ENCODE peak calls at places on chromosomes 11 and 22, in six cellular contexts. One of them, this sample, is unnamed.

GRCh38 chr11:30000986-30001385 is 15.8 kb downstream of the KCNA4 start:
- DNase-seq in CMK: no peak
- DNase-seq in naive thymus-derived CD8-positive, alpha-beta T cell: no peak
- DNase-seq in CD4-positive, CD25-positive, alpha-beta regulatory T cell: no peak
- DNase-seq in adipocyte: no peak
- DNase-seq in activated CD8-positive, alpha-beta memory T cell treated with anti-CD3 and anti-CD28 coated beads, Interleukin-2, amount 50 U/mL, for 4 hours: no peak
- DNase-seq in this sample: no peak

GRCh38 chr22:20438678-20439492 is 1.3 kb upstream of the SCARF2 start:
- DNase-seq in CMK: no peak
- DNase-seq in naive thymus-derived CD8-positive, alpha-beta T cell: no peak
- DNase-seq in CD4-positive, CD25-positive, alpha-beta regulatory T cell: no peak
- DNase-seq in adipocyte: peak; percentile 53
- DNase-seq in activated CD8-positive, alpha-beta memory T cell treated with anti-CD3 and anti-CD28 coated beads, Interleukin-2, amount 50 U/mL, for 4 hours: no peak
- DNase-seq in this sample: no peak

GRCh38 chr22:47460870-47461269 is 698.4 kb downstream of the TBC1D22A start:
- DNase-seq in CMK: no peak
- DNase-seq in naive thymus-derived CD8-positive, alpha-beta T cell: no peak
- DNase-seq in CD4-positive, CD25-positive, alpha-beta regulatory T cell: no peak
- DNase-seq in adipocyte: no peak
- DNase-seq in activated CD8-positive, alpha-beta memory T cell treated with anti-CD3 and anti-CD28 coated beads, Interleukin-2, amount 50 U/mL, for 4 hours: no peak
- DNase-seq in this sample: no peak

GRCh38 chr11:96367357-96367756 is 22.4 kb downstream of the CCDC82 start:
- DNase-seq in CMK: no peak
- DNase-seq in naive thymus-derived CD8-positive, alpha-beta T cell: no peak
- DNase-seq in CD4-positive, CD25-positive, alpha-beta regulatory T cell: no peak
- DNase-seq in adipocyte: no peak
- DNase-seq in activated CD8-positive, alpha-beta memory T cell treated with anti-CD3 and anti-CD28 coated beads, Interleukin-2, amount 50 U/mL, for 4 hours: no peak
- DNase-seq in this sample: no peak

GRCh38 chr11:8768625-8769333 is 86.2 kb downstream of the RPL27A start:
- DNase-seq in CMK: no peak
- DNase-seq in naive thymus-derived CD8-positive, alpha-beta T cell: no peak
- DNase-seq in CD4-positive, CD25-positive, alpha-beta regulatory T cell: no peak
- DNase-seq in adipocyte: peak; percentile 86
- DNase-seq in activated CD8-positive, alpha-beta memory T cell treated with anti-CD3 and anti-CD28 coated beads, Interleukin-2, amount 50 U/mL, for 4 hours: no peak
- DNase-seq in this sample: no peak

GRCh38 chr11:122235615-122236014 is 119.6 kb upstream of the BLID start:
- DNase-seq in CMK: no peak
- DNase-seq in naive thymus-derived CD8-positive, alpha-beta T cell: no peak
- DNase-seq in CD4-positive, CD25-positive, alpha-beta regulatory T cell: no peak
- DNase-seq in adipocyte: peak; percentile 90
- DNase-seq in activated CD8-positive, alpha-beta memory T cell treated with anti-CD3 and anti-CD28 coated beads, Interleukin-2, amount 50 U/mL, for 4 hours: no peak
- DNase-seq in this sample: no peak

GRCh38 chr11:26244207-26244606 is 87.7 kb upstream of the ANO3 start:
- DNase-seq in CMK: no peak
- DNase-seq in naive thymus-derived CD8-positive, alpha-beta T cell: no peak
- DNase-seq in CD4-positive, CD25-positive, alpha-beta regulatory T cell: no peak
- DNase-seq in adipocyte: peak; percentile 36
- DNase-seq in activated CD8-positive, alpha-beta memory T cell treated with anti-CD3 and anti-CD28 coated beads, Interleukin-2, amount 50 U/mL, for 4 hours: no peak
- DNase-seq in this sample: no peak

GRCh38 chr11:30311189-30311588 is 11.7 kb upstream of the ARL14EP start:
- DNase-seq in CMK: no peak
- DNase-seq in naive thymus-derived CD8-positive, alpha-beta T cell: no peak
- DNase-seq in CD4-positive, CD25-positive, alpha-beta regulatory T cell: no peak
- DNase-seq in adipocyte: no peak
- DNase-seq in activated CD8-positive, alpha-beta memory T cell treated with anti-CD3 and anti-CD28 coated beads, Interleukin-2, amount 50 U/mL, for 4 hours: no peak
- DNase-seq in this sample: no peak

GRCh38 chr22:47110817-47111443 is 348.5 kb downstream of the TBC1D22A start:
- DNase-seq in CMK: no peak
- DNase-seq in naive thymus-derived CD8-positive, alpha-beta T cell: no peak
- DNase-seq in CD4-positive, CD25-positive, alpha-beta regulatory T cell: no peak
- DNase-seq in adipocyte: no peak
- DNase-seq in activated CD8-positive, alpha-beta memory T cell treated with anti-CD3 and anti-CD28 coated beads, Interleukin-2, amount 50 U/mL, for 4 hours: no peak
- DNase-seq in this sample: no peak

GRCh38 chr11:2093575-2094353 is 45.4 kb downstream of the IGF2 start:
- DNase-seq in CMK: no peak
- DNase-seq in naive thymus-derived CD8-positive, alpha-beta T cell: no peak
- DNase-seq in CD4-positive, CD25-positive, alpha-beta regulatory T cell: no peak
- DNase-seq in adipocyte: no peak
- DNase-seq in activated CD8-positive, alpha-beta memory T cell treated with anti-CD3 and anti-CD28 coated beads, Interleukin-2, amount 50 U/mL, for 4 hours: no peak
- DNase-seq in this sample: no peak

GRCh38 chr11:1870721-1871466 is 18.0 kb downstream of the LSP1 start:
- DNase-seq in CMK: no peak
- DNase-seq in naive thymus-derived CD8-positive, alpha-beta T cell: peak; percentile 44
- DNase-seq in CD4-positive, CD25-positive, alpha-beta regulatory T cell: no peak
- DNase-seq in adipocyte: no peak
- DNase-seq in activated CD8-positive, alpha-beta memory T cell treated with anti-CD3 and anti-CD28 coated beads, Interleukin-2, amount 50 U/mL, for 4 hours: peak; percentile 54
- DNase-seq in this sample: no peak

GRCh38 chr11:68040121-68040956 is 1.5 kb downstream of the TCIRG1 start:
- DNase-seq in CMK: no peak
- DNase-seq in naive thymus-derived CD8-positive, alpha-beta T cell: peak; percentile 22
- DNase-seq in CD4-positive, CD25-positive, alpha-beta regulatory T cell: no peak
- DNase-seq in adipocyte: peak; percentile 75
- DNase-seq in activated CD8-positive, alpha-beta memory T cell treated with anti-CD3 and anti-CD28 coated beads, Interleukin-2, amount 50 U/mL, for 4 hours: peak; percentile 41
- DNase-seq in this sample: peak; percentile 66

GRCh38 chr11:77559686-77560425 is 29.9 kb upstream of the AQP11 start:
- DNase-seq in CMK: no peak
- DNase-seq in naive thymus-derived CD8-positive, alpha-beta T cell: no peak
- DNase-seq in CD4-positive, CD25-positive, alpha-beta regulatory T cell: no peak
- DNase-seq in adipocyte: peak; percentile 52
- DNase-seq in activated CD8-positive, alpha-beta memory T cell treated with anti-CD3 and anti-CD28 coated beads, Interleukin-2, amount 50 U/mL, for 4 hours: no peak
- DNase-seq in this sample: no peak

GRCh38 chr22:23675502-23676415 is 15.1 kb upstream of the RGL4 start:
- DNase-seq in CMK: peak; percentile 60
- DNase-seq in naive thymus-derived CD8-positive, alpha-beta T cell: no peak
- DNase-seq in CD4-positive, CD25-positive, alpha-beta regulatory T cell: no peak
- DNase-seq in adipocyte: no peak
- DNase-seq in activated CD8-positive, alpha-beta memory T cell treated with anti-CD3 and anti-CD28 coated beads, Interleukin-2, amount 50 U/mL, for 4 hours: no peak
- DNase-seq in this sample: no peak

GRCh38 chr22:39510529-39511149 is 8.5 kb downstream of the MIEF1 start:
- DNase-seq in CMK: no peak
- DNase-seq in naive thymus-derived CD8-positive, alpha-beta T cell: no peak
- DNase-seq in CD4-positive, CD25-positive, alpha-beta regulatory T cell: no peak
- DNase-seq in adipocyte: no peak
- DNase-seq in activated CD8-positive, alpha-beta memory T cell treated with anti-CD3 and anti-CD28 coated beads, Interleukin-2, amount 50 U/mL, for 4 hours: no peak
- DNase-seq in this sample: no peak

GRCh38 chr11:123973816-123974215 is 3.8 kb downstream of the OR10S1 start:
- DNase-seq in CMK: no peak
- DNase-seq in naive thymus-derived CD8-positive, alpha-beta T cell: no peak
- DNase-seq in CD4-positive, CD25-positive, alpha-beta regulatory T cell: no peak
- DNase-seq in adipocyte: peak; percentile 65
- DNase-seq in activated CD8-positive, alpha-beta memory T cell treated with anti-CD3 and anti-CD28 coated beads, Interleukin-2, amount 50 U/mL, for 4 hours: no peak
- DNase-seq in this sample: no peak

GRCh38 chr11:118321386-118322082 is 17.0 kb downstream of the CD3E start:
- DNase-seq in CMK: no peak
- DNase-seq in naive thymus-derived CD8-positive, alpha-beta T cell: no peak
- DNase-seq in CD4-positive, CD25-positive, alpha-beta regulatory T cell: no peak
- DNase-seq in adipocyte: no peak
- DNase-seq in activated CD8-positive, alpha-beta memory T cell treated with anti-CD3 and anti-CD28 coated beads, Interleukin-2, amount 50 U/mL, for 4 hours: no peak
- DNase-seq in this sample: no peak

GRCh38 chr11:33773399-33774355 is 643 bp downstream of the FBXO3 start:
- DNase-seq in CMK: no peak
- DNase-seq in naive thymus-derived CD8-positive, alpha-beta T cell: peak; percentile 41
- DNase-seq in CD4-positive, CD25-positive, alpha-beta regulatory T cell: peak; percentile 65
- DNase-seq in adipocyte: peak; percentile 44
- DNase-seq in activated CD8-positive, alpha-beta memory T cell treated with anti-CD3 and anti-CD28 coated beads, Interleukin-2, amount 50 U/mL, for 4 hours: peak; percentile 30
- DNase-seq in this sample: peak; percentile 8

GRCh38 chr22:46354176-46354992 is 18.9 kb downstream of the TRMU start:
- DNase-seq in CMK: no peak
- DNase-seq in naive thymus-derived CD8-positive, alpha-beta T cell: no peak
- DNase-seq in CD4-positive, CD25-positive, alpha-beta regulatory T cell: no peak
- DNase-seq in adipocyte: no peak
- DNase-seq in activated CD8-positive, alpha-beta memory T cell treated with anti-CD3 and anti-CD28 coated beads, Interleukin-2, amount 50 U/mL, for 4 hours: no peak
- DNase-seq in this sample: no peak

GRCh38 chr11:2529636-2530035 is 84.8 kb downstream of the KCNQ1 start:
- DNase-seq in CMK: no peak
- DNase-seq in naive thymus-derived CD8-positive, alpha-beta T cell: no peak
- DNase-seq in CD4-positive, CD25-positive, alpha-beta regulatory T cell: no peak
- DNase-seq in adipocyte: no peak
- DNase-seq in activated CD8-positive, alpha-beta memory T cell treated with anti-CD3 and anti-CD28 coated beads, Interleukin-2, amount 50 U/mL, for 4 hours: peak; percentile 11
- DNase-seq in this sample: no peak

GRCh38 chr22:42792909-42793847 is 63.9 kb downstream of the ARFGAP3 start:
- DNase-seq in CMK: no peak
- DNase-seq in naive thymus-derived CD8-positive, alpha-beta T cell: no peak
- DNase-seq in CD4-positive, CD25-positive, alpha-beta regulatory T cell: no peak
- DNase-seq in adipocyte: no peak
- DNase-seq in activated CD8-positive, alpha-beta memory T cell treated with anti-CD3 and anti-CD28 coated beads, Interleukin-2, amount 50 U/mL, for 4 hours: no peak
- DNase-seq in this sample: no peak

GRCh38 chr11:130581631-130582030 is 133.2 kb downstream of the ADAMTS15 start:
- DNase-seq in CMK: no peak
- DNase-seq in naive thymus-derived CD8-positive, alpha-beta T cell: no peak
- DNase-seq in CD4-positive, CD25-positive, alpha-beta regulatory T cell: no peak
- DNase-seq in adipocyte: peak; percentile 22
- DNase-seq in activated CD8-positive, alpha-beta memory T cell treated with anti-CD3 and anti-CD28 coated beads, Interleukin-2, amount 50 U/mL, for 4 hours: no peak
- DNase-seq in this sample: no peak

GRCh38 chr11:35347921-35348331 is 71.4 kb downstream of the SLC1A2 start:
- DNase-seq in CMK: no peak
- DNase-seq in naive thymus-derived CD8-positive, alpha-beta T cell: no peak
- DNase-seq in CD4-positive, CD25-positive, alpha-beta regulatory T cell: no peak
- DNase-seq in adipocyte: peak; percentile 94
- DNase-seq in activated CD8-positive, alpha-beta memory T cell treated with anti-CD3 and anti-CD28 coated beads, Interleukin-2, amount 50 U/mL, for 4 hours: no peak
- DNase-seq in this sample: no peak

GRCh38 chr11:76234704-76235232 is 28.5 kb upstream of the WNT11 start:
- DNase-seq in CMK: no peak
- DNase-seq in naive thymus-derived CD8-positive, alpha-beta T cell: no peak
- DNase-seq in CD4-positive, CD25-positive, alpha-beta regulatory T cell: no peak
- DNase-seq in adipocyte: no peak
- DNase-seq in activated CD8-positive, alpha-beta memory T cell treated with anti-CD3 and anti-CD28 coated beads, Interleukin-2, amount 50 U/mL, for 4 hours: no peak
- DNase-seq in this sample: peak; percentile 79

GRCh38 chr11:126186708-126187481 is 24.6 kb downstream of the RPUSD4 start:
- DNase-seq in CMK: no peak
- DNase-seq in naive thymus-derived CD8-positive, alpha-beta T cell: no peak
- DNase-seq in CD4-positive, CD25-positive, alpha-beta regulatory T cell: no peak
- DNase-seq in adipocyte: peak; percentile 6
- DNase-seq in activated CD8-positive, alpha-beta memory T cell treated with anti-CD3 and anti-CD28 coated beads, Interleukin-2, amount 50 U/mL, for 4 hours: no peak
- DNase-seq in this sample: no peak

GRCh38 chr11:71527576-71528210 is 626 bp downstream of the KRTAP5-7 start:
- DNase-seq in CMK: no peak
- DNase-seq in naive thymus-derived CD8-positive, alpha-beta T cell: no peak
- DNase-seq in CD4-positive, CD25-positive, alpha-beta regulatory T cell: no peak
- DNase-seq in adipocyte: no peak
- DNase-seq in activated CD8-positive, alpha-beta memory T cell treated with anti-CD3 and anti-CD28 coated beads, Interleukin-2, amount 50 U/mL, for 4 hours: no peak
- DNase-seq in this sample: no peak

GRCh38 chr11:124793466-124794278 is 6.5 kb downstream of the MSANTD2 start:
- DNase-seq in CMK: peak; percentile 51
- DNase-seq in naive thymus-derived CD8-positive, alpha-beta T cell: peak; percentile 15
- DNase-seq in CD4-positive, CD25-positive, alpha-beta regulatory T cell: no peak
- DNase-seq in adipocyte: peak; percentile 73
- DNase-seq in activated CD8-positive, alpha-beta memory T cell treated with anti-CD3 and anti-CD28 coated beads, Interleukin-2, amount 50 U/mL, for 4 hours: peak; percentile 21
- DNase-seq in this sample: peak; percentile 65

GRCh38 chr11:62925308-62925707 is 4.1 kb upstream of the CHRM1 start:
- DNase-seq in CMK: no peak
- DNase-seq in naive thymus-derived CD8-positive, alpha-beta T cell: no peak
- DNase-seq in CD4-positive, CD25-positive, alpha-beta regulatory T cell: no peak
- DNase-seq in adipocyte: no peak
- DNase-seq in activated CD8-positive, alpha-beta memory T cell treated with anti-CD3 and anti-CD28 coated beads, Interleukin-2, amount 50 U/mL, for 4 hours: no peak
- DNase-seq in this sample: no peak

GRCh38 chr11:112421854-112422253 is 161.2 kb upstream of the PLET1 start:
- DNase-seq in CMK: no peak
- DNase-seq in naive thymus-derived CD8-positive, alpha-beta T cell: no peak
- DNase-seq in CD4-positive, CD25-positive, alpha-beta regulatory T cell: no peak
- DNase-seq in adipocyte: no peak
- DNase-seq in activated CD8-positive, alpha-beta memory T cell treated with anti-CD3 and anti-CD28 coated beads, Interleukin-2, amount 50 U/mL, for 4 hours: no peak
- DNase-seq in this sample: no peak

GRCh38 chr22:45709866-45710265 is 38.2 kb downstream of the ATXN10 start:
- DNase-seq in CMK: no peak
- DNase-seq in naive thymus-derived CD8-positive, alpha-beta T cell: no peak
- DNase-seq in CD4-positive, CD25-positive, alpha-beta regulatory T cell: no peak
- DNase-seq in adipocyte: peak; percentile 36
- DNase-seq in activated CD8-positive, alpha-beta memory T cell treated with anti-CD3 and anti-CD28 coated beads, Interleukin-2, amount 50 U/mL, for 4 hours: no peak
- DNase-seq in this sample: no peak

GRCh38 chr22:44354288-44354687 is 41.5 kb upstream of the SHISAL1 start:
- DNase-seq in CMK: no peak
- DNase-seq in naive thymus-derived CD8-positive, alpha-beta T cell: no peak
- DNase-seq in CD4-positive, CD25-positive, alpha-beta regulatory T cell: no peak
- DNase-seq in adipocyte: no peak
- DNase-seq in activated CD8-positive, alpha-beta memory T cell treated with anti-CD3 and anti-CD28 coated beads, Interleukin-2, amount 50 U/mL, for 4 hours: no peak
- DNase-seq in this sample: no peak

GRCh38 chr11:36512016-36512415 is 1.9 kb upstream of the TRAF6 start:
- DNase-seq in CMK: no peak
- DNase-seq in naive thymus-derived CD8-positive, alpha-beta T cell: no peak
- DNase-seq in CD4-positive, CD25-positive, alpha-beta regulatory T cell: no peak
- DNase-seq in adipocyte: no peak
- DNase-seq in activated CD8-positive, alpha-beta memory T cell treated with anti-CD3 and anti-CD28 coated beads, Interleukin-2, amount 50 U/mL, for 4 hours: no peak
- DNase-seq in this sample: no peak

GRCh38 chr11:128291043-128291442 is 296.3 kb downstream of the ETS1 start:
- DNase-seq in CMK: no peak
- DNase-seq in naive thymus-derived CD8-positive, alpha-beta T cell: no peak
- DNase-seq in CD4-positive, CD25-positive, alpha-beta regulatory T cell: no peak
- DNase-seq in adipocyte: no peak
- DNase-seq in activated CD8-positive, alpha-beta memory T cell treated with anti-CD3 and anti-CD28 coated beads, Interleukin-2, amount 50 U/mL, for 4 hours: no peak
- DNase-seq in this sample: no peak

GRCh38 chr11:36364551-36364950 is 68.5 kb downstream of the PRR5L start:
- DNase-seq in CMK: no peak
- DNase-seq in naive thymus-derived CD8-positive, alpha-beta T cell: no peak
- DNase-seq in CD4-positive, CD25-positive, alpha-beta regulatory T cell: no peak
- DNase-seq in adipocyte: no peak
- DNase-seq in activated CD8-positive, alpha-beta memory T cell treated with anti-CD3 and anti-CD28 coated beads, Interleukin-2, amount 50 U/mL, for 4 hours: no peak
- DNase-seq in this sample: no peak

GRCh38 chr11:108586600-108586999 is 7.0 kb downstream of the EXPH5 start:
- DNase-seq in CMK: no peak
- DNase-seq in naive thymus-derived CD8-positive, alpha-beta T cell: no peak
- DNase-seq in CD4-positive, CD25-positive, alpha-beta regulatory T cell: no peak
- DNase-seq in adipocyte: no peak
- DNase-seq in activated CD8-positive, alpha-beta memory T cell treated with anti-CD3 and anti-CD28 coated beads, Interleukin-2, amount 50 U/mL, for 4 hours: no peak
- DNase-seq in this sample: no peak

GRCh38 chr11:69234171-69234570 is 59.8 kb upstream of the MYEOV start:
- DNase-seq in CMK: no peak
- DNase-seq in naive thymus-derived CD8-positive, alpha-beta T cell: no peak
- DNase-seq in CD4-positive, CD25-positive, alpha-beta regulatory T cell: no peak
- DNase-seq in adipocyte: no peak
- DNase-seq in activated CD8-positive, alpha-beta memory T cell treated with anti-CD3 and anti-CD28 coated beads, Interleukin-2, amount 50 U/mL, for 4 hours: no peak
- DNase-seq in this sample: no peak

GRCh38 chr11:15660496-15660895 is 545.8 kb downstream of the INSC start:
- DNase-seq in CMK: no peak
- DNase-seq in naive thymus-derived CD8-positive, alpha-beta T cell: no peak
- DNase-seq in CD4-positive, CD25-positive, alpha-beta regulatory T cell: no peak
- DNase-seq in adipocyte: no peak
- DNase-seq in activated CD8-positive, alpha-beta memory T cell treated with anti-CD3 and anti-CD28 coated beads, Interleukin-2, amount 50 U/mL, for 4 hours: no peak
- DNase-seq in this sample: no peak

GRCh38 chr11:96331556-96332168 is 11.3 kb downstream of the MAML2 start:
- DNase-seq in CMK: no peak
- DNase-seq in naive thymus-derived CD8-positive, alpha-beta T cell: no peak
- DNase-seq in CD4-positive, CD25-positive, alpha-beta regulatory T cell: no peak
- DNase-seq in adipocyte: no peak
- DNase-seq in activated CD8-positive, alpha-beta memory T cell treated with anti-CD3 and anti-CD28 coated beads, Interleukin-2, amount 50 U/mL, for 4 hours: no peak
- DNase-seq in this sample: no peak

This sample was measured in KG1.